ENCODE peak calls at places on chromosome 7, in four cellular contexts. B is gastrocnemius medialis, Y is IMR-90, X is heart left ventricle. M is an unnamed sample.

GRCh38 chr7:7219216-7219615 is 36.9 kb downstream of the C1GALT1 start:
- DNase-seq in B (no peak), Y (no peak), X (no peak), M (no peak)

GRCh38 chr7:137694405-137694804 is 152.4 kb downstream of the DGKI start:
- DNase-seq in B (no peak), Y (peak; percentile 17), X (no peak), M (no peak)

GRCh38 chr7:117041007-117041406 is 87.7 kb downstream of the ST7 start:
- DNase-seq in B (no peak), Y (peak; percentile 88), X (no peak), M (no peak)

GRCh38 chr7:65915921-65916657 is 43.2 kb downstream of the VKORC1L1 start:
- DNase-seq in B (no peak), Y (no peak), X (no peak), M (no peak)

GRCh38 chr7:115600196-115600595 is 430.4 kb downstream of the TFEC start:
- DNase-seq in B (no peak), Y (peak; percentile 28), X (no peak), M (no peak)

GRCh38 chr7:756231-756927 is 29.3 kb upstream of the PRKAR1B start:
- DNase-seq in B (no peak), Y (no peak), X (peak; percentile 28), M (no peak)

GRCh38 chr7:41630741-41631140 is 72.1 kb downstream of the INHBA start:
- DNase-seq in B (no peak), Y (no peak), X (no peak), M (no peak)

GRCh38 chr7:7180725-7181428 is 1.5 kb upstream of the C1GALT1 start:
- DNase-seq in B (no peak), Y (no peak), X (no peak), M (no peak)

GRCh38 chr7:128737867-128738390 is 1.2 kb upstream of the CALU start:
- DNase-seq in B (no peak), Y (peak; percentile 85), X (no peak), M (peak; percentile 53)

GRCh38 chr7:128740996-128741395 is 1.8 kb downstream of the CALU start:
- DNase-seq in B (peak; percentile 20), Y (no peak), X (no peak), M (no peak)

GRCh38 chr7:128738570-128739047 is 550 bp upstream of the CALU start:
- DNase-seq in B (no peak), Y (no peak), X (no peak), M (no peak)

GRCh38 chr7:128739990-128740682 is 977 bp downstream of the CALU start:
- DNase-seq in B (no peak), Y (no peak), X (no peak), M (no peak)

GRCh38 chr7:128739048-128739962 is at the start of gene CALU:
- DNase-seq in B (peak; percentile 97), Y (peak; percentile 97), X (peak; percentile 98), M (peak; percentile 93)
- TF ChIP-seq POLR2A in B (peak; percentile 97), Y (peak; percentile 97), X (peak; percentile 88), M (peak; percentile 95)

DNA sequence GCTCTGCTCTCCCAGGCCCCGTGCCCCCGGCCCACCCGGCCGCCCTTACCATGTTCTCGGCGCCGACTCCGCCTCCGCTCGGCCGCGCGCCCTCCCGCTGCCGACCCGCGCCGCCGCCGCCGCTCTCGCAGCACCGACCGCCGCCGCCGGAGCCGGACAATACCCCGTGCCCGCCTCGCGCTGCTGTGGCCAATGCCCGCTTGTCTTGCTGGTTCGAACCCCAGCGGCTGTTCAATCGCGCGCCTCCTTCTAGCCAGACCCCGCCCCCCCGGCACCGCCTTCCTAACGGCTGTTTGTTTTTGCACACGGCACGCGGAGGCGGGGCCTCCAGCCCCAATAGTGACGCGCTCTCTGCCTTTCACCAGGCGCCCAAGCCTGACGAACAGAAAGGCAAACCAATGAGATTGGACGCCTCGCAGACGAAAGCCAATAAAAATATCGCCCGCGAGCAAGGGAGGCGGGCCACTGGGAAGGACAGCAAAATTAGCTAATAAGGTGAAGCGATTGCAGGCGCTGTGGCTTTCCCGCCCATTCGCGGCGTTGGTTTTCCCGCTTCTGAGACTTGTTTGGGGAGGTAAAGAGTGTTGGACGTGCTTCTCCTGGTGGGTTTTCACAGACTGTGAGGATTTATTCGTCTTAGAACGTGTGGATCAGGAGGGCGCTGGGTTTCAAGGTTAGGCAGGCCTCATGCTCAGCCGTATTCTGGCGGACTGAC is at the start of gene H2AZ2:
- DNase-seq in B (peak; percentile 100), Y (peak; percentile 100), X (peak; percentile 100), M (peak; percentile 99)
- TF ChIP-seq POLR2A in B (peak; percentile 98), Y (peak; percentile 76), X (peak; percentile 84), M (peak; percentile 94)

GRCh38 chr7:44062903-44063295 is 2.5 kb downstream of the PGAM2 start:
- DNase-seq in B (peak; percentile 80), Y (no peak), X (peak; percentile 46), M (no peak)
- TF ChIP-seq POLR2A in B (no peak), Y (no peak), X (no peak), M (no peak)

GRCh38 chr7:100220833-100221718 is 1.3 kb downstream of the PVRIG start:
- DNase-seq in B (no peak), Y (no peak), X (peak; percentile 51), M (no peak)
- TF ChIP-seq POLR2A in B (no peak), Y (no peak), X (no peak), M (no peak)

GRCh38 chr7:106071356-106071998 is 40.6 kb downstream of the SYPL1 start:
- DNase-seq in B (no peak), Y (no peak), X (no peak), M (no peak)
- TF ChIP-seq POLR2A in B (no peak), Y (no peak), X (no peak), M (no peak)

DNA sequence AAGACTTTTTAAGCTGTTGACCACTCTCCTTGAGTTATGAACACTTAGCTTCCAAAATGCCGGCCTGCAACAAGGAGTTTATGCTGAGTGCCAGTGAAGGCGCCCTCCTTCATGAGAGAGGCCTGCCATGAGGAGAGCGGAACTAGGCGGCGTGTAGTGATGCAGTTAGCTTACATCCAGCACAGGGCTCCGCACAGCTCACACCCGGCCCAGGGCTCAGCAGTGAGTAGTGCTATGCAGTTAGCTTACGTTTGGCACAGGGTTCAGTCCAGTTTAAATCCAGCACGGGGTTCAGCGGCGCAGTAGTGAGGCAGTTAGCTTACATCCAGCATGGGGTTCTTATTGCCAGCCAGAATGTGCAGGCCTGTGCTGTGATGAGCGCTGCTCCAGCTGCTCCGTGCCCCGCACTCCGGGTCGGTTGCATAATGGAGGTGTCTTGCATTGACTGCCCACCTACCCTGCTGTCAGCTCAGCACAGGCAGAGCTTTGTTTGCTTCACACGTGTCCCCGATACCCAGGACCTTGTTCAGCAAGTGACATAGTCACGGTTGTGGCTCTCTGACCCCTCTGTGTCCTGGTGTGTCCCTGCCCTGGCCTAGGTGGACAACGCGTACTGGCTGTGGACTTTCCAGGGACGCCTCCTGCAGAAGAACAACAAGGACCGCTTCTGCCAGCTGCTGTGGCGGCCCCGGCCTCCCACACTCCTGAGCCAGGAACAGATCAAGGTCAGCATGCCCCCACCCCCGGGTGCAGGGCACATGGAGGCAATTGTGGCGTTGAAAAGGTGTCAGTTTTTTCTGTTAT is 21.9 kb downstream of the EIF3B start:
- DNase-seq in B (no peak), Y (no peak), X (peak; percentile 52), M (no peak)
- TF ChIP-seq POLR2A in B (no peak), Y (no peak), X (no peak), M (no peak)

GRCh38 chr7:140696679-140697446 is at the start of gene NDUFB2:
- DNase-seq in B (peak; percentile 73), Y (peak; percentile 76), X (peak; percentile 84), M (peak; percentile 77)
- TF ChIP-seq POLR2A in B (peak; percentile 92), Y (peak; percentile 81), X (no peak), M (peak; percentile 85)

GRCh38 chr7:130961128-130961601 is 227.2 kb upstream of the KLF14 start:
- DNase-seq in B (no peak), Y (peak; percentile 77), X (no peak), M (no peak)
- TF ChIP-seq POLR2A in B (no peak), Y (no peak), X (no peak), M (peak; percentile 85)